ENCODE peak calls at places on chromosome 1, in four cellular contexts. S, J, T and E are unnamed samples.

GRCh38 chr1:235954306-235955283 is 87.9 kb upstream of the LYST start:
- DNase-seq in S (no peak), J (peak; percentile 73), T (peak; percentile 72), E (no peak)

GRCh38 chr1:93878501-93878888 is 511 bp downstream of the DNTTIP2 start:
- DNase-seq in S (peak; percentile 18), J (peak; percentile 69), T (peak; percentile 71), E (peak; percentile 6)

GRCh38 chr1:163970699-163971098 is 588.3 kb upstream of the PBX1 start:
- DNase-seq in S (no peak), J (no peak), T (no peak), E (no peak)

GRCh38 chr1:53295746-53296722 is 31.8 kb downstream of the LRP8 start:
- DNase-seq in S (no peak), J (no peak), T (peak; percentile 78), E (no peak)

GRCh38 chr1:33670567-33670966 is 193.3 kb upstream of the HMGB4 start:
- DNase-seq in S (no peak), J (no peak), T (no peak), E (no peak)

GRCh38 chr1:1307261-1307907 is 346 bp downstream of the ACAP3 start:
- DNase-seq in S (no peak), J (no peak), T (no peak), E (no peak)

GRCh38 chr1:147821883-147822282 is 61.5 kb upstream of the GJA5 start:
- DNase-seq in S (no peak), J (no peak), T (no peak), E (no peak)

GRCh38 chr1:201023517-201023902 is at the start of gene KIF21B:
- DNase-seq in S (peak; percentile 85), J (peak; percentile 93), T (peak; percentile 96), E (peak; percentile 35)